ENCODE peak calls at places on chromosomes 12 and 14, in five cellular contexts. O, Z, D, F and Q are unnamed samples.

GRCh38 chr12:71269199-71269598 is 111.4 kb upstream of the TSPAN8 start:
- DNase-seq in O (no peak), F (no peak), D (no peak), Z (no peak), Q (no peak)

GRCh38 chr14:100737526-100737925 is 10.8 kb downstream of the DLK1 start:
- DNase-seq in D (no peak), O (no peak), Z (no peak), F (no peak), Q (no peak)

GRCh38 chr12:12686925-12687324 is 9.1 kb downstream of the GPR19 start:
- DNase-seq in O (no peak), D (no peak), Z (no peak), F (no peak), Q (no peak)

GRCh38 chr14:36167431-36167830 is 9.1 kb downstream of the PTCSC3 start:
- DNase-seq in F (no peak), O (no peak), Z (no peak), D (no peak), Q (no peak)

GRCh38 chr12:75568387-75568786 is 57.0 kb upstream of the KRR1 start:
- DNase-seq in D (no peak), F (no peak), O (no peak), Z (no peak), Q (no peak)

GRCh38 chr14:100051543-100051942 is 13.7 kb upstream of the EVL start:
- DNase-seq in F (no peak), D (no peak), Z (no peak), O (no peak), Q (no peak)

GRCh38 chr12:122842505-122843405 is 7.5 kb downstream of the HIP1R start:
- DNase-seq in D (no peak), Z (no peak), F (no peak), O (no peak), Q (no peak)

GRCh38 chr12:94204647-94205247 is 56.4 kb downstream of the PLXNC1 start:
- DNase-seq in F (no peak), D (no peak), Z (no peak), O (no peak), Q (no peak)

GRCh38 chr14:93981874-93982683 is 5.7 kb upstream of the ASB2 start:
- DNase-seq in D (no peak), Z (no peak), O (no peak), F (no peak), Q (no peak)

GRCh38 chr14:90505531-90505930 is 108.7 kb downstream of the CALM1 start:
- DNase-seq in D (no peak), F (no peak), O (no peak), Z (no peak), Q (no peak)

GRCh38 chr12:108831309-108831991 is 25.9 kb downstream of the SSH1 start:
- DNase-seq in D (no peak), O (no peak), F (no peak), Z (no peak), Q (no peak)

GRCh38 chr14:29749327-29749726 is 178.3 kb downstream of the PRKD1 start:
- DNase-seq in O (no peak), Z (no peak), D (no peak), F (no peak), Q (no peak)

GRCh38 chr12:80702889-80703605 is 4.4 kb upstream of the MYF6 start:
- DNase-seq in Z (no peak), O (no peak), D (no peak), F (no peak), Q (no peak)

GRCh38 chr14:49546766-49547165 is 39.4 kb downstream of the RPS29 start:
- DNase-seq in O (no peak), Z (no peak), D (no peak), F (no peak), Q (no peak)

GRCh38 chr14:69161590-69161989 is 8.7 kb upstream of the DCAF5 start:
- DNase-seq in O (no peak), D (no peak), Z (no peak), F (no peak), Q (no peak)

GRCh38 chr14:74950795-74951442 is 4.5 kb downstream of the PGF start:
- DNase-seq in O (no peak), Z (no peak), F (no peak), D (no peak), Q (no peak)

GRCh38 chr12:56162468-56163290 is 4.5 kb downstream of the MYL6 start:
- DNase-seq in O (no peak), D (no peak), Z (no peak), F (no peak), Q (no peak)

GRCh38 chr14:96962337-96962736 is 165.2 kb downstream of the VRK1 start:
- DNase-seq in O (no peak), F (peak), Z (no peak), D (no peak), Q (no peak)

GRCh38 chr14:24565766-24566165 is 10.3 kb downstream of the CTSG start:
- DNase-seq in Z (no peak), O (no peak), F (no peak), D (no peak), Q (no peak)

GRCh38 chr14:97021571-97022171 is 224.5 kb downstream of the VRK1 start:
- DNase-seq in Z (no peak), F (no peak), D (no peak), O (peak), Q (no peak)

GRCh38 chr12:49283541-49284429 is 11.2 kb upstream of the PRPH start:
- DNase-seq in O (no peak), Z (no peak), F (no peak), D (no peak), Q (no peak)

GRCh38 chr12:111598637-111599458 is at the start of gene ATXN2:
- DNase-seq in Z (peak), F (no peak), O (peak), D (peak), Q (peak)

GRCh38 chr14:60514378-60515243 is 5.7 kb downstream of the SIX6 start:
- DNase-seq in O (peak), F (no peak), D (peak), Z (no peak), Q (no peak)